ENCODE peak calls at places on chromosomes 2 and 18, in four cellular contexts. One of them, this sample, is unnamed.
A peak's percentile ranks its signal among the peaks of the same experiment; 100 is the strongest.

GRCh38 chr2:174350018-174350417 is 15.3 kb downstream of the SP9 start:
- DNase-seq in hepatocyte: peak; percentile 17
- DNase-seq in colonic mucosa: no peak
- DNase-seq in kidney epithelial cell: no peak
- DNase-seq in this sample: no peak

GRCh38 chr2:106183093-106183837 is 10.8 kb downstream of the UXS1 start:
- DNase-seq in hepatocyte: no peak
- DNase-seq in kidney epithelial cell: no peak
- DNase-seq in colonic mucosa: no peak
- DNase-seq in this sample: no peak

GRCh38 chr2:241130316-241130715 is 19.0 kb downstream of the PASK start:
- DNase-seq in kidney epithelial cell: no peak
- DNase-seq in colonic mucosa: no peak
- DNase-seq in hepatocyte: no peak
- DNase-seq in this sample: no peak

GRCh38 chr2:191165190-191165643 is 14.4 kb upstream of the STAT4 start:
- DNase-seq in kidney epithelial cell: no peak
- DNase-seq in colonic mucosa: no peak
- DNase-seq in hepatocyte: peak; percentile 58
- DNase-seq in this sample: no peak

GRCh38 chr2:98471402-98472131 is 26.9 kb downstream of the INPP4A start:
- DNase-seq in kidney epithelial cell: no peak
- DNase-seq in colonic mucosa: no peak
- DNase-seq in hepatocyte: no peak
- DNase-seq in this sample: no peak

GRCh38 chr2:179265082-179265575 is 497 bp upstream of the SESTD1 start:
- DNase-seq in colonic mucosa: no peak
- DNase-seq in kidney epithelial cell: no peak
- DNase-seq in hepatocyte: no peak
- DNase-seq in this sample: no peak

GRCh38 chr18:10142496-10143160 is 228.8 kb downstream of the VAPA start:
- DNase-seq in colonic mucosa: no peak
- DNase-seq in hepatocyte: no peak
- DNase-seq in kidney epithelial cell: no peak
- DNase-seq in this sample: no peak

GRCh38 chr2:240451791-240452470 is 16.5 kb downstream of the GPC1 start:
- DNase-seq in colonic mucosa: no peak
- DNase-seq in hepatocyte: no peak
- DNase-seq in kidney epithelial cell: no peak
- DNase-seq in this sample: no peak

GRCh38 chr2:72128059-72128842 is 19.4 kb downstream of the CYP26B1 start:
- DNase-seq in hepatocyte: no peak
- DNase-seq in kidney epithelial cell: no peak
- DNase-seq in colonic mucosa: peak; percentile 12
- DNase-seq in this sample: no peak

GRCh38 chr2:20526666-20527065 is 79.8 kb downstream of the RHOB start:
- DNase-seq in colonic mucosa: no peak
- DNase-seq in hepatocyte: no peak
- DNase-seq in kidney epithelial cell: no peak
- DNase-seq in this sample: no peak

GRCh38 chr18:54947115-54947514 is 12.1 kb downstream of the CCDC68 start:
- DNase-seq in hepatocyte: peak; percentile 15
- DNase-seq in colonic mucosa: peak; percentile 63
- DNase-seq in kidney epithelial cell: no peak
- DNase-seq in this sample: no peak

DNA sequence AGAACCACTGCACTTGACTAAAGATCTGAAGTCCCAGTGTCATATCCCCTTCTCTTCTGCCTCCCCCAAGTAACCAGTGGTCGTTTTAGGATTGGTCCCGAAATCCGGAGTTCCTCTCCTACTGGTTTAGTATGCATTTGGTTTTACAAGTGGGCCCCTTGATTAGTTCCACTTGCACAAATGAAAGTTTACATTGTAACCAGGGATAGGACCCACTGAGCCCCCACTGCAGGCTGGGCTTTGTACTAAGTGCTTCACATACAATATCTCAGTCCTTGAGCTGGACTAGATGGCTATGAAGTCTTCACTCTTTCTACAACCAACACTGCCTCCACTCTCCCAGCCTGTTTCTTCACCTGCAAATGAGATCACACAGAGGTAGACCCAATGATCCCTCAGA is 50.4 kb downstream of the CYRIA start:
- DNase-seq in colonic mucosa: no peak
- DNase-seq in kidney epithelial cell: no peak
- DNase-seq in hepatocyte: no peak
- DNase-seq in this sample: no peak
- TF ChIP-seq CTCF in colonic mucosa: no peak
- TF ChIP-seq CTCF in kidney epithelial cell: no peak
- TF ChIP-seq CTCF in hepatocyte: no peak
- TF ChIP-seq CTCF in this sample: no peak

GRCh38 chr2:35891936-35892335 is 463.6 kb upstream of the CRIM1 start:
- DNase-seq in kidney epithelial cell: no peak
- DNase-seq in colonic mucosa: no peak
- DNase-seq in hepatocyte: no peak
- DNase-seq in this sample: no peak
- H3K4me3 ChIP-seq in kidney epithelial cell: no peak overlapping the region
- H3K4me3 ChIP-seq in colonic mucosa: no peak overlapping the region
- H3K4me3 ChIP-seq in hepatocyte: no peak overlapping the region
- H3K4me3 ChIP-seq in this sample: no peak overlapping the region

GRCh38 chr18:31819925-31820229 is 59.2 kb upstream of the SLC25A52 start:
- DNase-seq in kidney epithelial cell: no peak
- DNase-seq in colonic mucosa: no peak
- DNase-seq in hepatocyte: no peak
- DNase-seq in this sample: no peak
- TF ChIP-seq CTCF in kidney epithelial cell: no peak
- TF ChIP-seq CTCF in colonic mucosa: no peak
- TF ChIP-seq CTCF in hepatocyte: no peak
- TF ChIP-seq CTCF in this sample: no peak

GRCh38 chr2:172430671-172431070 is 3.3 kb downstream of the ITGA6 start:
- DNase-seq in kidney epithelial cell: peak; percentile 49
- DNase-seq in colonic mucosa: no peak
- DNase-seq in hepatocyte: peak; percentile 22
- DNase-seq in this sample: no peak

GRCh38 chr2:172429351-172429968 is 2.1 kb downstream of the ITGA6 start:
- DNase-seq in colonic mucosa: no peak
- DNase-seq in kidney epithelial cell: no peak
- DNase-seq in hepatocyte: peak; percentile 50
- DNase-seq in this sample: no peak

GRCh38 chr2:172428841-172429173 is 1.4 kb downstream of the ITGA6 start:
- DNase-seq in hepatocyte: no peak
- DNase-seq in kidney epithelial cell: no peak
- DNase-seq in colonic mucosa: no peak
- DNase-seq in this sample: no peak

GRCh38 chr2:172431428-172431827 is 4.0 kb downstream of the ITGA6 start:
- DNase-seq in kidney epithelial cell: no peak
- DNase-seq in hepatocyte: no peak
- DNase-seq in colonic mucosa: peak; percentile 58
- DNase-seq in this sample: no peak

GRCh38 chr2:172430027-172430426 is 2.6 kb downstream of the ITGA6 start:
- DNase-seq in hepatocyte: no peak
- DNase-seq in kidney epithelial cell: no peak
- DNase-seq in colonic mucosa: no peak
- DNase-seq in this sample: no peak
- H3K4me3 ChIP-seq in hepatocyte: no peak overlapping the region
- H3K4me3 ChIP-seq in kidney epithelial cell: no peak overlapping the region
- H3K4me3 ChIP-seq in colonic mucosa: peak overlapping the region; percentile 86
- H3K4me3 ChIP-seq in this sample: no peak overlapping the region

GRCh38 chr2:53569957-53570727 is 197.5 kb upstream of the CHAC2 start:
- DNase-seq in hepatocyte: no peak
- DNase-seq in kidney epithelial cell: no peak
- DNase-seq in colonic mucosa: no peak
- DNase-seq in this sample: no peak
- TF ChIP-seq CTCF in hepatocyte: no peak
- TF ChIP-seq CTCF in kidney epithelial cell: no peak
- TF ChIP-seq CTCF in colonic mucosa: no peak
- TF ChIP-seq CTCF in this sample: no peak

DNA sequence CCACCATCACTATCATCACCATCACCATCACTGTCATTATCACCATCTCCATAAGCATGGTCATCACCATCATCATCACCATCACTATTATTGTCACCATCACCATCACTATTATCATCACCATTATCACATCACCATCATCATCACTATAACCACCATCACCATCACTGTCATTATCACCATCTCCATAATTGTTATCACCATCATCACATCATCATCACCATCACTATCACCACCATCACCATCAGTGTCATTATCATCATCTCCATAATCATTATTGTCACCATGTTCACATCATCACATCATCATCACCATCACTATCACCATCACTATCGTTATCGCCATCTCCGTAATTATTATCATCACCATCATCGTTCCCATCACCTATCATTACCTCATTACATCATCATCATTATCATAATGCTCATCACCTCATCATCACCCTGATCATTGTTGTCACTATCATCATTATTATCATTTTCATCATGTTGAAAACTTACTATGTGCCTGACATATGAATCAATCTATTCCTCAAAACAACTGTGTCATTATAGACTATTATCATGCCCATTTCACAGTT is 280.3 kb upstream of the HS6ST1 start:
- DNase-seq in kidney epithelial cell: no peak
- DNase-seq in hepatocyte: no peak
- DNase-seq in colonic mucosa: no peak
- DNase-seq in this sample: no peak
- H3K4me3 ChIP-seq in kidney epithelial cell: no peak overlapping the region
- H3K4me3 ChIP-seq in hepatocyte: no peak overlapping the region
- H3K4me3 ChIP-seq in colonic mucosa: no peak overlapping the region
- H3K4me3 ChIP-seq in this sample: no peak overlapping the region

GRCh38 chr2:30686669-30687068 is 120.6 kb downstream of the CAPN13 start:
- DNase-seq in hepatocyte: no peak
- DNase-seq in kidney epithelial cell: no peak
- DNase-seq in colonic mucosa: no peak
- DNase-seq in this sample: no peak
- TF ChIP-seq CTCF in hepatocyte: no peak
- TF ChIP-seq CTCF in kidney epithelial cell: no peak
- TF ChIP-seq CTCF in colonic mucosa: no peak
- TF ChIP-seq CTCF in this sample: no peak

GRCh38 chr2:164802095-164802744 is 39.4 kb downstream of the COBLL1 start:
- DNase-seq in kidney epithelial cell: no peak
- DNase-seq in colonic mucosa: no peak
- DNase-seq in hepatocyte: no peak
- DNase-seq in this sample: no peak
- H3K4me3 ChIP-seq in kidney epithelial cell: no peak overlapping the region
- H3K4me3 ChIP-seq in colonic mucosa: no peak overlapping the region
- H3K4me3 ChIP-seq in hepatocyte: no peak overlapping the region
- H3K4me3 ChIP-seq in this sample: no peak overlapping the region